ENCODE peak calls at places on chromosomes 13 and 19, in four cellular contexts. Y is HT1080, V is colonic mucosa, U is activated T-helper 1 cell treated with Interleukin-2 at 50 U/mL for 16 hours. J is an unnamed sample.

GRCh38 chr13:46372071-46372470 is 15.0 kb downstream of the RUBCNL start:
- DNase-seq in Y (no peak), V (no peak), U (no peak), J (no peak)

GRCh38 chr19:15296353-15296752 is 36.0 kb downstream of the BRD4 start:
- DNase-seq in Y (no peak), V (no peak), U (no peak), J (no peak)

GRCh38 chr13:92355213-92355612 is 871.4 kb upstream of the GPC6 start:
- DNase-seq in Y (peak), V (peak), U (no peak), J (peak)

GRCh38 chr19:15464394-15465385 is at the start of gene RASAL3:
- DNase-seq in Y (no peak), V (peak), U (peak), J (peak)

GRCh38 chr13:84896128-84896527 is 903.1 kb downstream of the SLITRK6 start:
- DNase-seq in Y (peak), V (peak), U (no peak), J (peak)

GRCh38 chr13:112141643-112142400 is 74.9 kb downstream of the SOX1 start:
- DNase-seq in Y (no peak), V (no peak), U (no peak), J (no peak)

GRCh38 chr13:79442706-79443105 is 36.7 kb upstream of the RBM26 start:
- DNase-seq in Y (no peak), V (no peak), U (no peak), J (no peak)

GRCh38 chr19:7605490-7606222 is 10.0 kb downstream of the CAMSAP3 start:
- DNase-seq in Y (peak), V (peak), U (no peak), J (no peak)

GRCh38 chr19:3125900-3126524 is 9.8 kb upstream of the GNA15 start:
- DNase-seq in Y (peak), V (peak), U (peak), J (peak)

GRCh38 chr13:50589651-50590054 is 253.8 kb downstream of the DLEU7 start:
- DNase-seq in Y (peak), V (no peak), U (no peak), J (peak)

GRCh38 chr13:40053401-40053800 is 397.9 kb downstream of the COG6 start:
- DNase-seq in Y (no peak), V (no peak), U (no peak), J (no peak)

GRCh38 chr13:107581009-107581408 is 634.3 kb downstream of the LIG4 start:
- DNase-seq in Y (no peak), V (no peak), U (no peak), J (no peak)

J was measured in fibroblast of the aortic adventitia.